ENCODE peak calls at places on chromosomes 2 and 18, in five cellular contexts. S is naive thymus-derived CD4-positive, alpha-beta T cell; H is CD4-positive, alpha-beta memory T cell; C is fibroblast of lung; W is tibial nerve. Q is an unnamed sample. For H3K4me1 and H3K27me3, the result is how much of the 10 kb centered on the place peaks cover.

GRCh38 chr2:209579236-209579749 is 155.4 kb downstream of the MAP2 start:
- DNase-seq in S (no peak), H (no peak), C (peak), W (no peak), Q (no peak)

GRCh38 chr2:20621366-20622295 is 29.3 kb downstream of the HS1BP3 start:
- DNase-seq in S (no peak), H (no peak), C (no peak), W (no peak), Q (peak)

GRCh38 chr2:15031745-15032240 is 399.3 kb downstream of the LRATD1 start:
- DNase-seq in S (no peak), H (no peak), C (no peak), W (no peak), Q (no peak)

GRCh38 chr2:120878970-120879369 is 143.3 kb downstream of the GLI2 start:
- DNase-seq in S (no peak), H (no peak), C (no peak), W (no peak), Q (no peak)

GRCh38 chr2:73265298-73266060 is 18.8 kb downstream of the FBXO41 start:
- DNase-seq in S (no peak), H (no peak), C (no peak), W (no peak), Q (no peak)

GRCh38 chr2:10169581-10169980 is 47.0 kb downstream of the RRM2 start:
- DNase-seq in S (no peak), H (no peak), C (no peak), W (no peak), Q (no peak)

GRCh38 chr2:52658598-52658997 is 1109.0 kb upstream of the CHAC2 start:
- DNase-seq in S (no peak), H (no peak), C (peak), W (no peak), Q (no peak)

GRCh38 chr18:21735452-21736015 is 5.1 kb upstream of the MIB1 start:
- DNase-seq in S (peak), H (peak), C (peak), W (no peak), Q (peak)

GRCh38 chr2:191114403-191114886 is 36.3 kb downstream of the STAT4 start:
- DNase-seq in S (peak), H (peak), C (peak), W (peak), Q (no peak)

GRCh38 chr2:12155308-12156061 is 409.1 kb downstream of the LPIN1 start:
- DNase-seq in S (no peak), H (no peak), C (peak), W (no peak), Q (no peak)

GRCh38 chr18:79887181-79888000 is 64.1 kb downstream of the SLC66A2 start:
- DNase-seq in S (no peak), H (no peak), C (no peak), W (no peak), Q (no peak)

GRCh38 chr2:37388074-37388473 is 43.6 kb downstream of the QPCT start:
- DNase-seq in S (no peak), H (no peak), C (peak), W (no peak), Q (no peak)

GRCh38 chr2:74373189-74373588 is 6.9 kb downstream of the DCTN1 start:
- DNase-seq in S (no peak), H (no peak), C (no peak), W (peak), Q (peak)

GRCh38 chr2:169397697-169398096 is 35.4 kb upstream of the LRP2 start:
- DNase-seq in S (no peak), H (no peak), C (peak), W (no peak), Q (no peak)

GRCh38 chr2:165665614-165666013 is 128.4 kb downstream of the GALNT3 start:
- DNase-seq in S (no peak), H (no peak), C (no peak), W (no peak), Q (no peak)

GRCh38 chr2:43171789-43172188 is 54.6 kb downstream of the ZFP36L2 start:
- DNase-seq in S (no peak), H (no peak), C (peak), W (peak), Q (peak)

GRCh38 chr2:127637725-127638252 is 8.2 kb upstream of the GPR17 start:
- DNase-seq in S (no peak), H (no peak), C (peak), W (no peak), Q (no peak)

GRCh38 chr2:64730551-64731305 is 77.0 kb upstream of the SERTAD2 start:
- DNase-seq in S (peak), H (peak), C (peak), W (peak), Q (peak)

GRCh38 chr2:194087569-194087968 is 1569.5 kb upstream of the SLC39A10 start:
- DNase-seq in S (no peak), H (no peak), C (no peak), W (no peak), Q (no peak)

GRCh38 chr2:36695746-36696415 is 626 bp upstream of the VIT start:
- DNase-seq in S (no peak), H (no peak), C (peak), W (no peak), Q (no peak)

GRCh38 chr2:152513681-152514080 is 178.7 kb downstream of the FMNL2 start:
- DNase-seq in S (no peak), H (no peak), C (peak), W (no peak), Q (no peak)

GRCh38 chr18:48727685-48728084 is 188.9 kb downstream of the CTIF start:
- DNase-seq in S (no peak), H (no peak), C (peak), W (no peak), Q (no peak)

GRCh38 chr2:112187046-112187715 is 49.0 kb downstream of the FBLN7 start:
- DNase-seq in S (no peak), H (no peak), C (no peak), W (no peak), Q (no peak)

GRCh38 chr2:194992648-194993047 is 664.4 kb upstream of the SLC39A10 start:
- DNase-seq in S (no peak), H (no peak), C (no peak), W (no peak), Q (no peak)

GRCh38 chr2:8303322-8303832 is 378.5 kb upstream of the ID2 start:
- DNase-seq in S (peak), H (peak), C (peak), W (peak), Q (peak)

GRCh38 chr18:3450358-3451107 is 561 bp downstream of the TGIF1 start:
- DNase-seq in S (peak), H (peak), C (peak), W (peak), Q (peak)

GRCh38 chr2:100632021-100632420 is 69.2 kb downstream of the PDCL3 start:
- DNase-seq in S (no peak), H (no peak), C (no peak), W (no peak), Q (no peak)

GRCh38 chr2:15158532-15158931 is 402.6 kb downstream of the NBAS start:
- DNase-seq in S (no peak), H (no peak), C (no peak), W (no peak), Q (no peak)

GRCh38 chr2:12766421-12766879 is 49.7 kb downstream of the TRIB2 start:
- DNase-seq in S (no peak), H (no peak), C (no peak), W (no peak), Q (no peak)

GRCh38 chr2:149188291-149188690 is 142.1 kb upstream of the LYPD6 start:
- DNase-seq in S (no peak), H (no peak), C (no peak), W (no peak), Q (no peak)

GRCh38 chr18:24785019-24785418 is 324.6 kb downstream of the HRH4 start:
- DNase-seq in S (no peak), H (no peak), C (no peak), W (no peak), Q (no peak)

GRCh38 chr18:79488311-79489047 is 92.7 kb downstream of the NFATC1 start:
- DNase-seq in S (no peak), H (no peak), C (no peak), W (no peak), Q (peak)

GRCh38 chr18:25189391-25190185 is 162.4 kb downstream of the ZNF521 start:
- DNase-seq in S (no peak), H (no peak), C (no peak), W (no peak), Q (no peak)

GRCh38 chr2:38327580-38327979 is 49.5 kb downstream of the ATL2 start:
- DNase-seq in S (no peak), H (no peak), C (no peak), W (no peak), Q (no peak)

GRCh38 chr2:8611712-8612111 is 70.1 kb upstream of the ID2 start:
- DNase-seq in S (no peak), H (no peak), C (no peak), W (no peak), Q (no peak)

GRCh38 chr18:65214456-65214855 is 536.4 kb upstream of the CDH7 start:
- DNase-seq in S (no peak), H (no peak), C (no peak), W (no peak), Q (no peak)

GRCh38 chr18:79884296-79884962 is 67.0 kb downstream of the SLC66A2 start:
- DNase-seq in S (no peak), H (no peak), C (no peak), W (no peak), Q (no peak)

GRCh38 chr18:58866261-58867232 is 1.9 kb downstream of the ZNF532 start:
- DNase-seq in S (no peak), H (no peak), C (no peak), W (no peak), Q (no peak)

GRCh38 chr18:58865714-58866113 is 1.0 kb downstream of the ZNF532 start:
- DNase-seq in S (no peak), H (no peak), C (no peak), W (no peak), Q (no peak)

GRCh38 chr18:58863539-58864145 is 1.0 kb upstream of the ZNF532 start:
- DNase-seq in S (peak), H (peak), C (peak), W (no peak), Q (peak)

GRCh38 chr18:58862851-58863538 is 1.7 kb upstream of the ZNF532 start:
- DNase-seq in S (no peak), H (peak), C (peak), W (no peak), Q (peak)

DNA sequence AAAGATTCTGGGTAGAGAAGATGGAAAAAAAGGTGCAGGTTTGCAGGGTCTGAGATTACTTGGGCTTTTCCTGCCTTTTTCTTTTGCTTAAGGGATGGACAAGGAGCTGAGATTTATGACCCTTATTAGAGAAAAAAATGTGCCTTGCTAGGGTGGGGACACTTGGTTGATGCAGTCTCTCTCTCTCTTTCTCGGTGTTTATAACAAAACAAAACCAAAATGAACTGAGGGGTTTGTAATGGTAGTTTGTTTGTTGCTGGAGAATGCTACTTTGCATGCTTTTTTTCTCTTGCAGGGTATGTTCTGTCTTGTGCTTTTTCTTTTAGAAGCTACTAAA is 300 bp downstream of the ZNF532 start:
- DNase-seq in S (no peak), H (no peak), C (no peak), W (no peak), Q (no peak)
- H3K4me1 ChIP-seq in S (under half), H (under half), C (under half), W (under half), Q (half or more)

DNA sequence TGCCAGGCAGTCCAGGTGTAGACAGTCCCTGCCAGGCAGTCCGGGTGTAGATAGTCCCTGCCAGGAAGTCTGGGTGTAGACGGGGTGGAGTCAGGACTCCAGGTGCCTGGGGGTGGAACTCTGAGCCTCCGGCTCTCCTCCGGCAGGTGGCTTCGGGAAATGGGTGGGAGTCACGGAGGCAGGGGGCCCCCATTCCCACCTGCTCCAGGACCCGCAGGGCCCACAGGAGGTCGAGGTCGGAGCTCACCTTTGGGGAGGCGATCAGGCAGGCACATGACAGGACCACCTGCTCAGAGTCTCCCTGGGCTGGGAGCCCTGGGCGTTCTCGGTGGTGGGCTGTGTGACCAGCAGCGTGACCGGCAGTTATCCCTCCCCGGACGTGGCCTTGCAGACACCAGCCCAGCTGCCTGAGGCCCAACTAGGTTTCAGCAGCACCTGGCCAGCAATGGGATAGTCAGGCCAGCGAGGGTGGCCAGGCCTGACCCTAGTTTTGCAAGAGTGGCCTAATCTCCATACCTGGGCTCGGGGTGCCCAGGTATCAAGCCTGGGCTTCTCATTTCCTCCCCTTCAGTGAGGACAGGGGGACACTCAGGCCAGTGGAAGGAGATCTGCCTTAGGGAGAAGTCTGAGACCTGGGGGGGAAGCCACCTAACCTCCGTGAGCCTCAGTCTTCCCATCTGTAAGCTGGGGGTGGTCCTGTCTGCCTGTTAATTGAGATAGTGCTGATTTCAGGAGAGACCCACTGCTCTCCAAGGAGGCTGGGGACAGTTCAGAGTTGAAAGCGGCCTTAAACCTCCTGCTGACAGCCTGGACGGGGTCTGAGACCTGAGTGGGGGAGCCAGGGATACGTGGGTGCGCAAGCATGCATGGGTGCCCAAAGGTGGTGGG is 13.2 kb downstream of the GPC1 start:
- DNase-seq in S (no peak), H (no peak), C (no peak), W (no peak), Q (no peak)
- H3K27me3 ChIP-seq in S (under half), H (under half), C (under half), W (under half), Q (under half)

DNA sequence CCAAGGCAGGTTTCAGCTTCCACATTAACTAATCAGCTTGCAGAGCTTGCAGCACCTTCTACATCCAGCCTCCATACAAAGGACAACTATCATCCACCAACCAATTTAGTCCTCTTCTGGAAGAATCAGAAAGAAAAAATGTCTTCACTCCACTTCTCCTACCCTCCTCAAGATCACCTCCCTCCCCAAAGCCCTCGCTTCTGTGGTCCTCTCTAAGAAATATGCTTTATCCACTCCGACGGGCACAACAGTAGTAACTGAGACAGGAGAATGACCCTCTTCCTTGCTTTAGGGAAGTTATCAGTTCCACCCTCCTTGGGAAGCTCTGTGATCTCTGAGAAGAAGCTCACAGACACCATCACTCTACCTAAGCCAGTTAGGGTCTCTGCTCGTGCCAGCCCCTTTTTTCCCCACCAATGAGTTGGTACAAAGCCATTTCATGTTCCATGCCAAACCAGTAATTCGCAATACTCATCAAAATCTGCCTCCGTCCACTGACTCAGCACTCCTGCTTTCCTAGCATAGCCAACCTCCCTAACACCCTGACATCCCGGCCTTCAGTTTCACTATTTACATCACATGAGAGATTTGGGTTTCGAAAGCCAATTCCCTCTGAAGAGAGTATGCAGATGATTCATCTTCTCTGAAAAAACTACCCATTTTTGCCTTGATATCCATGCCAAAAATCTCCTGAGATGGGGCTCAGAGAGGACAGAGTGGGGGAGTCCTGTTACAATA is 114.1 kb upstream of the PKDCC start:
- DNase-seq in S (no peak), H (no peak), C (peak), W (peak), Q (no peak)
- H3K4me1 ChIP-seq in S (under half), H (under half), C (under half), W (under half), Q (half or more)

GRCh38 chr2:110827518-110827917 is 95.1 kb downstream of the ACOXL start:
- DNase-seq in S (no peak), H (no peak), C (no peak), W (no peak), Q (no peak)
- H3K27me3 ChIP-seq in S (under half), H (under half), C (under half), W (under half), Q (under half)

DNA sequence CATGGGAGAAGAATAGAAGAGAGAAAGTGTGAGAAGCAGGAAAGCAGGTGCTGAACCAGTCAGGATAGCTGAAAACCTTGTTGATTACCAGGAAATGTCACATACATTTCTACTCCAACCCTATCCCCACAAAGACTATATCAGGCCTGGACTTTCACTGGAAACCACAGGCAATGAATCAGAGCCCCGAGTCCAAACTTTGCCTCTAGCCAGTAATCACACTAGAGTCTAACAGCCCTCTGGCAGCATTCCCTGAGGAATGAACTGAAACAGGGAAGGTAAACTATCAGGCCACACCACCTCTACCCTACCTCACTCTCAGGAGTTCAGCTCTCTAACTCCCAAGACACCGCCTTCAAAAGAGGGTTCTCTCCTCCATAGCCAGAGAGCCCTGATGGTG is 18.7 kb upstream of the IHH start:
- DNase-seq in S (no peak), H (no peak), C (peak), W (no peak), Q (no peak)
- H3K4me1 ChIP-seq in S (under half), H (under half), C (under half), W (under half), Q (under half)

DNA sequence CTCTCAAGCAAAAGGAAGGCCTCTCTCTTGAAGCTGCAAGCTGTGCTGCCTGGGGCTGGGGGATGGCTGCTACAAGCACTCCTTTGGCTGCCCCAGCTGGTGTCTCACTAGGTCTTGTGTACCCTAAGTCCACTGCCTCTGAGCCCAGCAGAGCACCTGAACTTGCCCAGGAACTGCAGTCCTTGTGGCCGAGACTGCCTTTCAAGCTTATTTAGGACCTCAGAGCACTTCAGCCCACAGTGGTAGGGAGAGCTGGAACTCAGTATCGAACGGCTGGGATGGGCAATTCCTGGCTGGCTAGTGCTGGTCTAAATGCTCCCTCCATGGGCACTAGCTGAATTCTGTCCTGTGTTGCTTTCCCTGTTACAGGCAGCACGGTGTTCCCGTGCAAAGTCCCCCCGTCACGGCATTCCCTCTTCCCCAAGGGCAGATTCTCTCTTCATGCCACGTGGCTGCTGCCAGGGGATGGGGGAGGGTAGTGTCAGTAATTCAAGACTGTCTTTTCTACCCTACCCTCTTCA is 25.9 kb downstream of the STPG4 start:
- DNase-seq in S (no peak), H (no peak), C (no peak), W (no peak), Q (no peak)
- H3K27me3 ChIP-seq in S (under half), H (under half), C (under half), W (under half), Q (under half)

Q was measured in left ventricle myocardium inferior.